ENCODE peak calls at places on chromosomes 7 and 10, in five cellular contexts. U is dorsolateral prefrontal cortex, S is neural progenitor cell, N is upper lobe of left lung, T is fibroblast of lung. H is an unnamed sample.

GRCh38 chr7:7795736-7796135 is 77.3 kb upstream of the RPA3 start:
- DNase-seq in U (no peak), S (no peak), N (no peak), T (peak; percentile 63), H (peak; percentile 91)

GRCh38 chr7:111529507-111530355 is 32.6 kb downstream of the IMMP2L start:
- DNase-seq in U (no peak), S (no peak), N (no peak), T (peak; percentile 10), H (no peak)

GRCh38 chr7:5500056-5500776 is 76.6 kb upstream of the TNRC18 start:
- DNase-seq in U (no peak), S (no peak), N (peak; percentile 71), T (peak; percentile 36), H (peak; percentile 48)

GRCh38 chr10:3886666-3887251 is 101.8 kb upstream of the KLF6 start:
- DNase-seq in U (no peak), S (no peak), N (no peak), T (peak; percentile 98), H (peak; percentile 95)

GRCh38 chr10:110269641-110270318 is 34.9 kb downstream of the SMNDC1 start:
- DNase-seq in U (peak; percentile 45), S (no peak), N (no peak), T (peak; percentile 26), H (no peak)

GRCh38 chr10:30804478-30805055 is 175.0 kb upstream of the LYZL2 start:
- DNase-seq in U (no peak), S (no peak), N (no peak), T (peak; percentile 52), H (no peak)

GRCh38 chr10:3636356-3637181 is 148.4 kb downstream of the KLF6 start:
- DNase-seq in U (no peak), S (no peak), N (peak; percentile 39), T (peak; percentile 83), H (no peak)

GRCh38 chr7:44066494-44067063 is 1.2 kb upstream of the PGAM2 start:
- DNase-seq in U (no peak), S (no peak), N (no peak), T (no peak), H (no peak)

GRCh38 chr7:99835189-99835588 is 7.4 kb downstream of the CYP3A43 start:
- DNase-seq in U (no peak), S (no peak), N (no peak), T (no peak), H (no peak)

GRCh38 chr10:123455861-123456260 is 210.3 kb upstream of the GPR26 start:
- DNase-seq in U (no peak), S (no peak), N (no peak), T (no peak), H (no peak)

GRCh38 chr7:4145576-4145975 is 536.5 kb upstream of the FOXK1 start:
- DNase-seq in U (no peak), S (no peak), N (peak; percentile 66), T (no peak), H (no peak)

GRCh38 chr7:883029-884021 is 7.0 kb downstream of the GET4 start:
- DNase-seq in U (peak; percentile 38), S (no peak), N (peak; percentile 74), T (no peak), H (no peak)

GRCh38 chr10:112832361-112832878 is 117.6 kb upstream of the TCF7L2 start:
- DNase-seq in U (no peak), S (peak; percentile 29), N (no peak), T (peak; percentile 49), H (peak; percentile 40)

GRCh38 chr10:102226542-102226870 is 407 bp downstream of the ELOVL3 start:
- DNase-seq in U (no peak), S (no peak), N (peak; percentile 79), T (no peak), H (no peak)

GRCh38 chr10:102229810-102230263 is 3.7 kb downstream of the ELOVL3 start:
- DNase-seq in U (peak; percentile 76), S (peak; percentile 93), N (peak; percentile 95), T (peak; percentile 53), H (peak; percentile 73)

GRCh38 chr10:102227050-102227449 is 951 bp downstream of the ELOVL3 start:
- DNase-seq in U (no peak), S (no peak), N (peak; percentile 22), T (no peak), H (peak; percentile 43)

GRCh38 chr10:102222798-102223197 is 3.3 kb upstream of the ELOVL3 start:
- DNase-seq in U (no peak), S (no peak), N (no peak), T (no peak), H (no peak)

DNA sequence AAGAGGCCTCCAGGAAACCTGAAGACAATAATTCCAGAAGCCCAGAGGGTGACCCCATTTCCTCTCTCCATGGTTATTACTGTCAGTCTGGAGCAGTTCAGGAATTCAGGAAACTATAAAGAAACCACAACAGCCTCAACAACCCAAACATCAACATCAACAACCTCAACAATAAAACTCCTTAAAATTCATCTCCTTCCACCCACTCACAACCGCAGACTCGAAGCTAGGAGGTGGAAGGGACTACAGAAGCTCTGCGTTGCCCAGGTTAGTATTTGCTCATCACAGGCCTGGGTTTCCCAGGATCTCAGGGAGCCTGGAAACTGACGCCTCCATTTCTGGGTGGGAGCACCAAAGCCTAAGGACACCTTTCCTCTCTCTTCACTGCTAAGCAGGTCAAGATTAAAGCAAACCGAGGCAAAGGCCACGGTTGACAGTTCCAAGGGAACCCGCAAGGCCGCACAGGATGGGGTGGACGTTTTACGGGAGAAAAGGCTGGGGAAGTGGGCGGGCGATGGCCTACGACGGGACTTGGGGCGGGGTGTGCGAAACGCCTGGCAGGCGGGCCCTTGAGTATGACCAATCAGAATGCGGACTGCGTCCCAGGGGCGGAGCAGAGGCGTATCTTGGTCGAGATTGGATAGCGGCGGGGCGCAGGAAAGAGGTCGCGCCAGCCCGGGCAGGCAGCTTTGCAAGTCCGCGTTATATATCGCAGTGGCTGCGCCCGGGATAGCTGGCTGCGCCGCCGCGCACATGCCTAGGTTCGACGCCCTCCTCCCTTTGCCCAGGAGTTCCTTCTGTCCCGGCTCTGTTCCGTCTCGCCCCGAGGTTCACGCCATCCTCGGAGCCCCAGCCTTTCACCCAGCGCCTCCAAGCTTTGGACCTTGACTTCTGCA is at the start of gene ELOVL3:
- DNase-seq in U (peak; percentile 92), S (peak; percentile 97), N (peak; percentile 94), T (peak; percentile 94), H (peak; percentile 91)
- H3K4me3 ChIP-seq in U (peak within 1 kb of the TSS; percentile 45), S (peak within 1 kb of the TSS; percentile 33), N (peak within 1 kb of the TSS; percentile 50), T (peak within 1 kb of the TSS; percentile 44), H (peak within 1 kb of the TSS; percentile 12)

DNA sequence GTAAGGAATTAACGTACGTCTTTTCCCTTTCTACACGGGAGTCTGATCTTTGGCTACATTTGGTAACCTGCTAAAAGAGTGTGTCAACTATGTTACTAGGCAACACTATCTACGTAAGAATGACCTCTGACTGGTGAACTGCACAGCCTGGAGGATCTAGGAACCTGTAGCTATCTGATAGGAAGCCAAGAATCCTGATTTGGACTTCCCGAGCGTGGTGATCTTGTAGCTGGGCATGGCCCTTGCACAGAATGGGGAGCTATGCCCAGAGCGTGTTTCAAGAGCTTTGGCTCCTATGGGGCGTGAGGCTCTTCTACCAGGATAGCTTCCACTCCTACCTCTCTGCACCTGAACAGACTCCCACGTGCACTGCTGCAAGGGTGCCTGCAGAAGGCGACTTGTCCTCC is 157.5 kb downstream of the TAX1BP1 start:
- DNase-seq in U (no peak), S (no peak), N (no peak), T (no peak), H (peak; percentile 50)
- TF ChIP-seq CTCF in U (no peak), S (no peak), N (no peak), T (no peak), H (no peak)

GRCh38 chr7:2141011-2141410 is 91.7 kb downstream of the MAD1L1 start:
- DNase-seq in U (no peak), S (no peak), N (peak; percentile 68), T (no peak), H (no peak)

GRCh38 chr7:2140216-2140870 is 92.4 kb downstream of the MAD1L1 start:
- DNase-seq in U (no peak), S (no peak), N (peak; percentile 58), T (no peak), H (no peak)

GRCh38 chr7:2141656-2142055 is 91.1 kb downstream of the MAD1L1 start:
- DNase-seq in U (peak; percentile 61), S (no peak), N (peak; percentile 79), T (no peak), H (no peak)

GRCh38 chr7:2138146-2138765 is 94.5 kb downstream of the MAD1L1 start:
- DNase-seq in U (no peak), S (no peak), N (peak; percentile 41), T (no peak), H (no peak)

GRCh38 chr7:2139004-2139652 is 93.6 kb downstream of the MAD1L1 start:
- DNase-seq in U (no peak), S (no peak), N (peak; percentile 54), T (no peak), H (no peak)
- H3K27me3 ChIP-seq in U (no peaks in the 10 kb centered on the region), S (no peaks in the 10 kb centered on the region), N (no peaks in the 10 kb centered on the region), T (no peaks in the 10 kb centered on the region), H (no peaks in the 10 kb centered on the region)

GRCh38 chr10:103691723-103692380 is 163.5 kb downstream of the SH3PXD2A start:
- DNase-seq in U (no peak), S (peak; percentile 60), N (peak; percentile 51), T (no peak), H (peak; percentile 37)
- H3K4me3 ChIP-seq in U (peak overlapping the region; percentile 72), S (peak overlapping the region; percentile 65), N (peak overlapping the region; percentile 46), T (no peak overlapping the region), H (no peak overlapping the region)

GRCh38 chr7:37918526-37918925 is 1.9 kb upstream of the SFRP4 start:
- DNase-seq in U (no peak), S (no peak), N (no peak), T (no peak), H (no peak)
- TF ChIP-seq CTCF in U (no peak), S (peak; percentile 34), N (no peak), T (no peak), H (no peak)

GRCh38 chr7:155795951-155796350 is 16.3 kb downstream of the SHH start:
- DNase-seq in U (no peak), S (no peak), N (no peak), T (no peak), H (no peak)

GRCh38 chr7:155797262-155798250 is 14.7 kb downstream of the SHH start:
- DNase-seq in U (no peak), S (no peak), N (no peak), T (no peak), H (no peak)

GRCh38 chr7:155798673-155799439 is 13.4 kb downstream of the SHH start:
- DNase-seq in U (no peak), S (no peak), N (no peak), T (no peak), H (no peak)

GRCh38 chr7:155795401-155795800 is 16.9 kb downstream of the SHH start:
- DNase-seq in U (no peak), S (no peak), N (no peak), T (no peak), H (no peak)

DNA sequence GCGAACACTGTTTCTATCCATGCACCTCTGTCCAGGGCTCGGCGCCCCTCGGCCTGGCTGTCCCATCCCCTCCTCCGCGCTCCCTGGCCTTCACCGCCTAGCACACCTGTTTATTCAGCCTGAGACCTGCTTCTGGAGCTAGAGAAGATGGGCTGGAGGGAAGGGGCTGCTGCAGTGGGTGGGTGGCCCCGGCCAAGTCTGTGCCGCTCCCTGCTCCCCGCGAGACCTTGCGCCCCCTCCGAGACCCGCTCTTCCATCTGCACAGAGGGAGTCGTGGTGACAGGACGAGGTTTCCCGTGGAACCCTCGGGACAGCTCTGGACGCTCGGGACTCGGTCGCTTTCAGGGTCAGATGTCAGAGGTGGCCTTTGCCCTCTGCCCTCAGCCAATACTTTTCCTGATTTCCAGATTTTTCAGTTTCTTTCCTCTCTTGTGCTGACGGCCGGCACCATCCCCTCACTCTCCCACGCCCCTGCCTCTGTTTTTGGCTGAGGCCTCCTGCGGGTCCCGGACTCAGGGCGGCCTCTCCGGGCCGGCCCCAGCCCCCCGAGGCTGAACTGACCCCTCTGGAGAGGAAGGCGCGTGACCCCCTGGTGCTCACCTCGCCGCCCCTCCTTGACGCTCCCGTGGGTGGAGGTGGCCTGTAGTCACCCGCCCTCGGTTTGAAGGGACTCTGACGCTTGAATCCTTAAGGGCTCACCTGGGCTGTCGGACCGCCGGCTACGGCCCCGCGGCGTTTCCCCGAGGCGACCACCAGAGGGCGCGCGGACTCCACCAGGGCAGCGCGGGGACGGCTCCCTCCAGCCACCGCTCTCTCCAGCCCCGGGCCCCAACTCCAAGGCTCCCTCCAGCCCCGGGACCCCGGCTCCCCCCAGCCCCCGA is 15.6 kb downstream of the SHH start:
- DNase-seq in U (peak; percentile 52), S (peak; percentile 67), N (peak; percentile 94), T (no peak), H (no peak)
- H3K27me3 ChIP-seq in U (peaks cover 21% of the 10 kb centered on the region), S (peaks cover 68% of the 10 kb centered on the region), N (no peaks in the 10 kb centered on the region), T (peaks cover 10% of the 10 kb centered on the region), H (no peaks in the 10 kb centered on the region)

H was measured in bronchial epithelial cell.